ENCODE peak calls at places on chromosomes 13 and 19, in ten cellular contexts. O is retinal pigment epithelial cell, E is stomach, N is GM12864, Y is Calu3, T is suprapubic skin, U is lower leg skin, P is natural killer cell, A is cardiac fibroblast, J is lower lobe of right lung. V is an unnamed sample.

GRCh38 chr19:11377756-11378155 is 3.3 kb downstream of the SWSAP1 start:
- DNase-seq in P (no peak), O (no peak), N (no peak), J (no peak), U (no peak), T (no peak), A (no peak), E (no peak), Y (no peak), V (no peak)

GRCh38 chr13:99580500-99581268 is 79.4 kb downstream of the TM9SF2 start:
- DNase-seq in U (no peak), N (no peak), T (no peak), Y (no peak), A (no peak), J (no peak), P (no peak), E (no peak), O (no peak), V (no peak)

GRCh38 chr19:10408511-10409291 is 5.4 kb upstream of the CDC37 start:
- DNase-seq in P (peak), Y (no peak), E (no peak), U (no peak), T (no peak), O (no peak), A (no peak), J (peak), N (no peak), V (no peak)

GRCh38 chr13:40217675-40218074 is 448.8 kb downstream of the FOXO1 start:
- DNase-seq in N (no peak), E (no peak), Y (no peak), T (no peak), P (no peak), U (no peak), A (no peak), J (no peak), O (no peak), V (no peak)

GRCh38 chr19:18663940-18664530 is 19.4 kb upstream of the CRTC1 start:
- DNase-seq in U (no peak), J (no peak), Y (no peak), T (no peak), O (no peak), E (no peak), A (no peak), N (no peak), P (no peak), V (no peak)

GRCh38 chr19:1883784-1884183 is 1.5 kb downstream of the ABHD17A start:
- DNase-seq in U (no peak), N (no peak), J (no peak), P (no peak), T (no peak), A (no peak), E (no peak), Y (no peak), O (no peak), V (no peak)

GRCh38 chr13:104522235-104523072 is 1456.2 kb upstream of the SLC10A2 start:
- DNase-seq in U (no peak), A (no peak), J (no peak), N (no peak), E (no peak), O (no peak), P (no peak), Y (no peak), T (no peak), V (no peak)

GRCh38 chr19:7197169-7197759 is 97.0 kb downstream of the INSR start:
- DNase-seq in O (peak), Y (peak), T (peak), U (peak), N (peak), A (peak), E (peak), J (peak), P (peak), V (peak)

GRCh38 chr19:58450836-58451357 is 525 bp upstream of the ZNF324B start:
- DNase-seq in O (no peak), Y (no peak), E (no peak), T (no peak), P (no peak), U (no peak), J (no peak), N (no peak), A (no peak), V (no peak)

GRCh38 chr19:5345895-5346386 is 5.3 kb upstream of the PTPRS start:
- DNase-seq in T (no peak), N (no peak), O (peak), E (no peak), A (peak), J (no peak), U (no peak), Y (peak), P (no peak), V (no peak)

GRCh38 chr19:2507109-2507508 is 31.2 kb downstream of the GADD45B start:
- DNase-seq in O (no peak), E (peak), U (no peak), J (no peak), T (no peak), A (peak), N (no peak), P (no peak), Y (peak), V (no peak)

GRCh38 chr13:40407567-40407966 is 258.9 kb downstream of the FOXO1 start:
- DNase-seq in U (no peak), N (no peak), O (no peak), P (no peak), Y (no peak), J (no peak), T (no peak), E (no peak), A (no peak), V (no peak)

GRCh38 chr13:84873951-84874350 is 925.3 kb downstream of the SLITRK6 start:
- DNase-seq in J (no peak), P (no peak), A (no peak), E (no peak), Y (no peak), U (no peak), T (no peak), O (no peak), N (no peak), V (no peak)

GRCh38 chr13:98103942-98104880 is 38.7 kb upstream of the FARP1 start:
- DNase-seq in P (no peak), A (no peak), J (no peak), E (no peak), U (no peak), O (no peak), Y (no peak), N (no peak), T (no peak), V (no peak)

GRCh38 chr13:49342404-49342803 is 94.7 kb downstream of the CDADC1 start:
- DNase-seq in T (no peak), Y (no peak), P (no peak), E (no peak), A (no peak), U (no peak), N (no peak), J (no peak), O (no peak), V (no peak)

GRCh38 chr13:51479199-51479523 is 26.3 kb upstream of the INTS6 start:
- DNase-seq in E (no peak), Y (no peak), U (no peak), N (no peak), P (no peak), J (no peak), O (no peak), A (peak), T (no peak), V (no peak)

GRCh38 chr13:104832265-104832664 is 1703.2 kb downstream of the EFNB2 start:
- DNase-seq in E (no peak), J (no peak), T (no peak), A (no peak), P (no peak), U (no peak), O (no peak), N (no peak), Y (no peak), V (peak)

GRCh38 chr19:7636691-7637373 is at the start of gene STXBP2:
- DNase-seq in U (peak), T (no peak), E (peak), Y (peak), A (peak), P (peak), O (no peak), J (peak), N (peak), V (peak)

GRCh38 chr13:44312898-44313551 is 60.6 kb upstream of the SERP2 start:
- DNase-seq in U (no peak), A (peak), Y (peak), N (no peak), O (no peak), P (no peak), E (no peak), T (no peak), J (no peak), V (no peak)

GRCh38 chr13:100594731-100595130 is 6.1 kb upstream of the GGACT start:
- DNase-seq in U (no peak), J (no peak), O (no peak), P (no peak), T (no peak), A (no peak), Y (peak), E (peak), N (no peak), V (peak)
- TF ChIP-seq CTCF in U (no peak), J (peak), O (peak), P (no peak), T (no peak), A (peak), Y (no peak), E (no peak), N (peak), V (peak)

GRCh38 chr13:101785858-101786257 is 333.4 kb downstream of the ITGBL1 start:
- DNase-seq in U (no peak), T (no peak), P (no peak), Y (peak), O (no peak), J (no peak), N (no peak), A (peak), E (no peak), V (peak)
- TF ChIP-seq CTCF in U (no peak), T (no peak), P (no peak), Y (no peak), O (peak), J (no peak), N (peak), A (no peak), E (no peak), V (peak)

DNA sequence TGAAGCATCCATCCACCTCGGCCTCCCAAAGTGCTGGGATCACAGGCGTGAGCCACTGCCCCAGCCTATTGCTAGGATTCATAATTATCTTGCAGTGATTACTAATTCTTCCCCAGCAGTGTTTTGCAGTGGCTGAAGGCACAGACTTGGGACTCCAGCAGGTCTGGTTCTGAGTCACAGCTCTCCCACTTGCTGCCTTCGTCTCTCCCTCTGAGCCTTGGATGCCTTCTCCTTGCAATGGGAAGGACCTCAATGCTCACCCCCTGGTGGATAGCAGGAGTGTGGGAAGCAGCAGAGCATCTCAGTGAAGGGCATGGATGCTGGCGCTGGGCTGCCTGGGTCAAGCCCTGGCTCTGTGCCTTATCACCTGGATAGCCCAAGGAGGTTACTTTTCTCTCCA is 37.6 kb upstream of the SHKBP1 start:
- DNase-seq in J (no peak), U (no peak), P (no peak), T (no peak), Y (no peak), N (no peak), E (no peak), O (no peak), A (no peak), V (no peak)
- TF ChIP-seq CTCF in J (no peak), U (no peak), P (no peak), T (no peak), Y (no peak), N (no peak), E (no peak), O (no peak), A (no peak), V (no peak)

GRCh38 chr19:4065430-4066175 is 1.1 kb downstream of the ZBTB7A start:
- DNase-seq in U (peak), N (peak), O (peak), P (peak), A (peak), E (peak), J (peak), T (peak), Y (peak), V (peak)
- TF ChIP-seq CTCF in U (no peak), N (no peak), O (no peak), P (no peak), A (no peak), E (no peak), J (no peak), T (no peak), Y (no peak), V (no peak)

DNA sequence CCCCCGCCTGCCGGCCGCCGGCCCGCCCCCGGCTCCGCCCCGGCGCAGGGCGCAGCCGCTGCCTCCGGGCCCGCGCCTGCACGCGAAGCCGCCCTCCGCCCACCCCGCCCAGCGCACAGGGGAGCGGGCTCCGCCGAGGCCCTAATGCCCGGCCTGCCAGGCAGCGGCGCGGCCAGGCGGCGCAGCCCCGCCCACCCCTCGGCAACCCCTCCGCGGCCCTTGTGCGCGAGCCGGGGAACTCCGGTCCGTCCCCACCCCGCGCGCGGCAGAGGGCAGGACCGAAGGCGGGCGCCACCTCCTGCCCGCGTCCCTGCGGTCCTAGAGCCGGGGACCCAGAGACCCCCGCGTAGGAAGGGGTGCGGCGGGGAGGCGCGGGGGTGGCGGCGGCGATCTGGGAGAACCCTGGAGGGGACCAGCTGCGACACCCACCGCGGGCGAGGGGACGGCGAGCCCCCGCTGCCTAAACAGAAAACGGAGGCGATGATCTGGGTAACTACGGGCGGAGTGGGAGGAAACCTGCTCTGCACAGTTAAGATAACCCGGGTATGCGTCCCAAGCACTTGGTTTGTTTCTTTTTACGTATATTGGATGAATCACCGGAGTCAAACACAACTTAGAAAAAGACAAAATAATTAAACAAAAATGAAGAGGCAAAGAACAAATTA is 351 bp upstream of the USP12 start:
- DNase-seq in O (peak), A (peak), N (no peak), E (peak), U (peak), P (peak), T (peak), J (peak), Y (peak), V (peak)
- TF ChIP-seq CTCF in O (no peak), A (no peak), N (peak), E (no peak), U (no peak), P (no peak), T (no peak), J (peak), Y (no peak), V (no peak)

DNA sequence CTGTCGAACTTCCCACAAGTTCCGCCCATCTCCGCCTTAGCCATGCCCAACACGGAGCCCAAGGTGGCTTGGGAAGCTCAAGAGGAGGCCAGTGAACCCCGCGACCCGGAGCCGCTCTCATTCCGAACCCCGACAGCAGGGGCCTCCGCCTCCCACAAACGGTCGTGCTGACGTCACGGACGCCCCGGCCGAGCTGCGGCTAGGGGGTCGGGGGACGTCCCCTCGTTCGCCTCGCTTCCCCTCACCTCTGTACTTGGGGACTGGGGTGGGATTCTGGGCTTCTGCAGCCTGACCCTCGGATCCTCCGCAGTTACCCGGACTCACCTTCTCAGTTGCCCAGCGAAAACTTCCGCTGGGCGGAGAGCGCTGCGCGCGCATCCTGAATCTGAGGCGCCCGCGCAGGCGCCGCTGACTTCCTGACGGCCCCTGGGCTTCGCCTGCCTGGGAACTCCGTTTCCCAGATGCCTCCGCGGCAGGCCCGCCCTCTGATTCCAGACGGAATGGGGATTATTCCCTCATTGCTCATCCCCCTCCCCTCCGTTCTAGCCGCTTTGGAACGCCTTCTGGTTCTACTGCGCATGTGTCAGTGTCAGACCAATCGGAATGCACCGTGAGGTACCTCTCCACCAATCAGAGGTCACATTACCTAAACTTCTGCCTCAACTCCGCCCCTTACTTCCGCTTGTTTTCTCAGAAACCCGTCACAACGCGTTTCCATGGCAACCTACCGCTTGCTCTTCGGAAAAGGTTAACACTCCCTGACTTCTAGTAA is at the start of gene VRK3:
- DNase-seq in J (peak), Y (peak), U (peak), N (peak), T (peak), O (peak), E (peak), P (peak), A (peak), V (peak)
- TF ChIP-seq CTCF in J (peak), Y (no peak), U (no peak), N (no peak), T (no peak), O (no peak), E (no peak), P (peak), A (peak), V (no peak)

DNA sequence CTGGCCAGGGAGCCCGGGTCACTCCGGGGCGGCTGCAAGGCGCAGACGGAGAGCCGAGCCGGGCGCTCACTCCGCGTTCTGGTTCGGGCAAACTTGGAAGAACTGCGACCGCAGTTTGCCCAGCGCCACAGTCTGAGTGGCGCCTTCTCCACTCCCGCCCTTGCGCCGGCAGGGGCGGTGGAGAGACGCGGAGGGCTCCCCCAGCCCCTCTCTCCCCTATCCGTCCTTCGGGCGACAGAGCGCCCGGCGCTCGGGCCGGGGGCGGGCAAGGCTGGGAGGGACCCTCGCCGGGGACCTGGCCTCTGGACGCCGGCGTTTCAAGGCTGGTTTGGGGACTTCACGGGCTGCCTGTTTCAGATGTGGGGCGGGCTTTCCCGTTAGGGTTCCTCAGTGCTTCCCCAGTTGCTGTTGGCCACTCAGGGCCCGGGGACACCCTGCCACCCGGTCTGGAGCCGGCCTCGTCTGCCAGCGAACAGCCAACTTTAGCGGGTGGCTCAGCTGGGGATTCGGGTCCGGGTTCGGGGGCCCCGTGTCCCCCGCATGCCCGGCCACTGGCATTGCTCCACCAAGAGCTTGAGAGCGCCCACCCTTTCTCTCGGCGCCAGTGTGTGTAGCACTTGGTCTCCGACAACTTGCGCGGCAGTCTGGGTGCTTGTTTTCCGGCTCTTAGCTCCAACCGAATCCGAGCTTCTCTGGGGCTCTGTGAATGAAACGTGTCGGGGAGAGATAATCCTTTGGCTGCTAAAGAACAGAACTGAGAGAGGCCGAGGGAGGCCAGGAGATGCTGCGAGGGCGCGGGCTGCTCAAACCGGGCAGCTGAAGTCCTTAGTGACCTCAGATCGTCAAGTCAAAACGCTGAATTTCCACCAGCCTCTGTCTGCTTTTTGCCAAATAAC is 1.5 kb downstream of the GPC6 start:
- DNase-seq in N (no peak), A (peak), P (no peak), Y (no peak), O (peak), U (no peak), E (peak), J (peak), T (no peak), V (peak)
- TF ChIP-seq CTCF in N (no peak), A (peak), P (no peak), Y (no peak), O (peak), U (no peak), E (no peak), J (no peak), T (no peak), V (peak)

V was measured in nephron progenitor cell.